ENCODE peak calls at places on chromosomes 6 and 20, in six cellular contexts. U, L, I, X, W and M are unnamed samples.

GRCh38 chr6:43733471-43734293 is 36.3 kb upstream of the VEGFA start:
- DNase-seq in W (peak; percentile 86), X (no peak), L (no peak), U (no peak), I (no peak), M (no peak)

GRCh38 chr20:37393196-37393862 is 47.4 kb downstream of the SRC start:
- DNase-seq in X (no peak), L (no peak), U (no peak), W (no peak), I (no peak), M (no peak)

GRCh38 chr6:56490994-56491393 is 151.7 kb downstream of the DST start:
- DNase-seq in X (no peak), L (peak; percentile 87), I (no peak), W (peak; percentile 75), U (no peak), M (peak; percentile 71)

GRCh38 chr20:38645318-38645717 is 43.7 kb downstream of the ARHGAP40 start:
- DNase-seq in I (no peak), W (no peak), L (no peak), U (no peak), X (peak; percentile 32), M (no peak)

GRCh38 chr6:23137596-23137995 is 568.2 kb downstream of the HDGFL1 start:
- DNase-seq in U (no peak), L (peak; percentile 52), X (no peak), W (no peak), I (no peak), M (peak; percentile 19)

GRCh38 chr20:31956556-31957220 is 4.8 kb upstream of the PDRG1 start:
- DNase-seq in W (no peak), U (no peak), L (no peak), X (no peak), I (no peak), M (no peak)

GRCh38 chr6:138416201-138416600 is 12.2 kb downstream of the HEBP2 start:
- DNase-seq in W (no peak), I (no peak), X (no peak), L (no peak), U (no peak), M (no peak)

GRCh38 chr6:149933461-149933860 is 8.4 kb upstream of the ULBP2 start:
- DNase-seq in X (no peak), I (no peak), U (no peak), L (no peak), W (no peak), M (no peak)

GRCh38 chr6:35622283-35622682 is 66.4 kb downstream of the FKBP5 start:
- DNase-seq in W (no peak), X (no peak), I (no peak), L (no peak), U (no peak), M (no peak)

GRCh38 chr6:145368075-145368474 is 367.2 kb downstream of the EPM2A start:
- DNase-seq in I (no peak), U (no peak), L (no peak), W (no peak), X (no peak), M (no peak)

GRCh38 chr6:150915868-150916267 is 50.4 kb downstream of the MTHFD1L start:
- DNase-seq in X (no peak), I (no peak), L (peak; percentile 44), W (peak; percentile 36), U (no peak), M (no peak)

GRCh38 chr20:2507464-2507863 is 1.3 kb downstream of the ZNF343 start:
- DNase-seq in W (no peak), X (no peak), L (no peak), U (no peak), I (no peak), M (no peak)

GRCh38 chr6:154448448-154449096 is 61.9 kb downstream of the CNKSR3 start:
- DNase-seq in L (peak; percentile 91), W (peak; percentile 41), X (no peak), I (peak; percentile 17), U (peak; percentile 52), M (no peak)

GRCh38 chr6:150646228-150646627 is 46.5 kb downstream of the PLEKHG1 start:
- DNase-seq in L (no peak), I (no peak), W (no peak), U (no peak), X (no peak), M (no peak)

GRCh38 chr6:14172575-14172974 is 55.0 kb downstream of the CD83 start:
- DNase-seq in L (no peak), W (peak; percentile 5), X (no peak), I (no peak), U (no peak), M (no peak)

GRCh38 chr6:10843554-10843953 is 5.2 kb upstream of the MAK start:
- DNase-seq in L (no peak), W (no peak), U (no peak), X (no peak), I (no peak), M (no peak)

GRCh38 chr6:41723178-41723935 is 12.1 kb downstream of the TFEB start:
- DNase-seq in X (peak; percentile 94), U (peak; percentile 71), I (no peak), W (peak; percentile 83), L (peak; percentile 82), M (no peak)

GRCh38 chr6:45706319-45706718 is 309.3 kb downstream of the CLIC5 start:
- DNase-seq in W (no peak), X (peak; percentile 65), I (no peak), L (no peak), U (no peak), M (no peak)

GRCh38 chr6:45707188-45707587 is 308.5 kb downstream of the CLIC5 start:
- DNase-seq in W (no peak), I (no peak), U (no peak), L (no peak), X (no peak), M (no peak)

GRCh38 chr6:45709834-45710233 is 305.8 kb downstream of the CLIC5 start:
- DNase-seq in L (no peak), U (no peak), I (no peak), X (peak; percentile 88), W (peak; percentile 37), M (no peak)

GRCh38 chr6:45713981-45714685 is 301.5 kb downstream of the CLIC5 start:
- DNase-seq in W (no peak), L (no peak), U (no peak), X (no peak), I (no peak), M (no peak)

DNA sequence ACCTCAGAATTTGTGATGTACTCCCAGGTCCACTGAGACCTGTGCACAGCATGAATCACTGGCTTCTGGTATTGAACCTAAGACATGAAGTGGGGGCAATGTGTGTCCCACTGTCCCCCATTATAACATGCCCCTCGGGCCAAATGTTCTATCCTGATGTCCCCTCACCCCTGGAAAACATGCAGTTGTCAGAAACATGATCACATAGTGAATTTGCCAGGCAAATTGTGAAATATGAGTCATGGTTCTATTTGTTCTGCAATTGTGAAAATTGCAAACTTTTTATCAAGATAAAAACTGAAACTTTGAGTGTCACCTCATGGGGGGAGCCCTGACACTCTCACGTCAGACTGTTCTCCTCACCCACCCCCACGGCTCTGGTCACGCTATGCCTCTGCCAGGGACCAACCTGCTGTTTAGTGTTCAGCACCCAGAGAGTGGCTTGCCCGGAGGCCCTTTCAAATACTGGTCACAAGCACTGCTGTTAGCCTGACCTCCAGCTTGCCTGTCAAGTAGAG is 305.3 kb downstream of the CLIC5 start:
- DNase-seq in L (peak; percentile 23), X (peak; percentile 92), I (no peak), W (peak; percentile 61), U (no peak), M (no peak)
- H3K4me3 ChIP-seq in L (no peak overlapping the region), X (no peak overlapping the region), I (no peak overlapping the region), W (no peak overlapping the region), U (no peak overlapping the region), M (no peak overlapping the region)

GRCh38 chr20:17334866-17335412 is 108.1 kb downstream of the PCSK2 start:
- DNase-seq in X (no peak), I (no peak), W (no peak), U (no peak), L (no peak), M (no peak)
- TF ChIP-seq CTCF in X (no peak), I (no peak), W (no peak), U (no peak), L (no peak), M (no peak)

DNA sequence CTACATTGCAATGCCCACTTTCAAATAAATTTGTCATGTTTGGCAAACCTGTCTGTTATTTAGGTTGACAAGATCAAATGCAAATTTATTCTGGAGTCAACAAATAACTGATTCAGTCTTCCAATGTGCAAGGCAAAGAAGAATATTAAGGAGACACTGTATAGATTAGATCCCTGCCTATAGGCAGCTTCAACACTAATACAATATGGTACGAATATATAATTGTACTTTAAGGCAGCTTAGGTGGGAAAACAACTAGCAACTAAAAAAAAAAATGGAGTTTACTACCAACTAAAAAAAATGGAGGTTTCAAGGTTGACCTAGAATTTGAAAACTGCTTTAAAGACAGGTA is 1.7 kb upstream of the PHF10 start:
- DNase-seq in I (no peak), X (no peak), L (no peak), W (no peak), U (no peak), M (no peak)
- H3K4me3 ChIP-seq in I (no peak overlapping the region), X (no peak overlapping the region), L (no peak overlapping the region), W (no peak overlapping the region), U (no peak overlapping the region), M (no peak overlapping the region)

GRCh38 chr6:75204222-75204958 is 1.5 kb downstream of the COL12A1 start:
- DNase-seq in X (peak; percentile 58), U (no peak), W (peak; percentile 74), I (peak; percentile 83), L (peak; percentile 87), M (no peak)
- TF ChIP-seq CTCF in X (peak; percentile 59), U (peak; percentile 67), W (peak; percentile 83), I (peak; percentile 76), L (peak; percentile 86), M (peak; percentile 88)

GRCh38 chr6:168133707-168134398 is 54.8 kb upstream of the FRMD1 start:
- DNase-seq in X (no peak), W (no peak), U (no peak), I (no peak), L (no peak), M (no peak)
- H3K4me3 ChIP-seq in X (no peak overlapping the region), W (no peak overlapping the region), U (no peak overlapping the region), I (no peak overlapping the region), L (no peak overlapping the region), M (no peak overlapping the region)